ENCODE peak calls at places on chromosomes 13 and 19, in eight cellular contexts. One of them, this sample, is unnamed. For H3K4me1, the result is how much of the 10 kb centered on the place peaks cover.

GRCh38 chr13:50320297-50320862 is 305.1 kb downstream of the KCNRG start:
- ATAC-seq in upper lobe of left lung: no peak
- ATAC-seq in Panc1: peak
- ATAC-seq in GM23338: no peak
- ATAC-seq in GM12878: no peak
- ATAC-seq in HCT116: peak
- ATAC-seq in HepG2: peak
- ATAC-seq in K562: peak
- ATAC-seq in this sample: no peak

GRCh38 chr13:80850771-80851170 is 509.8 kb upstream of the SPRY2 start:
- ATAC-seq in upper lobe of left lung: no peak
- ATAC-seq in Panc1: no peak
- ATAC-seq in GM23338: no peak
- ATAC-seq in GM12878: no peak
- ATAC-seq in HCT116: no peak
- ATAC-seq in HepG2: no peak
- ATAC-seq in K562: peak
- ATAC-seq in this sample: no peak

GRCh38 chr19:46618670-46619231 is 6.1 kb downstream of the PTGIR start:
- ATAC-seq in upper lobe of left lung: no peak
- ATAC-seq in Panc1: no peak
- ATAC-seq in GM23338: no peak
- ATAC-seq in GM12878: peak
- ATAC-seq in HCT116: no peak
- ATAC-seq in HepG2: no peak
- ATAC-seq in K562: no peak
- ATAC-seq in this sample: peak

GRCh38 chr13:50422181-50423148 is 407.2 kb downstream of the KCNRG start:
- ATAC-seq in upper lobe of left lung: no peak
- ATAC-seq in Panc1: no peak
- ATAC-seq in GM23338: no peak
- ATAC-seq in GM12878: no peak
- ATAC-seq in HCT116: no peak
- ATAC-seq in HepG2: no peak
- ATAC-seq in K562: peak
- ATAC-seq in this sample: no peak

GRCh38 chr13:45321230-45321629 is 19.8 kb downstream of the TPT1 start:
- ATAC-seq in upper lobe of left lung: no peak
- ATAC-seq in Panc1: no peak
- ATAC-seq in GM23338: no peak
- ATAC-seq in GM12878: no peak
- ATAC-seq in HCT116: no peak
- ATAC-seq in HepG2: no peak
- ATAC-seq in K562: peak
- ATAC-seq in this sample: peak

GRCh38 chr13:33244907-33245287 is 40.7 kb downstream of the STARD13 start:
- ATAC-seq in upper lobe of left lung: no peak
- ATAC-seq in Panc1: no peak
- ATAC-seq in GM23338: no peak
- ATAC-seq in GM12878: peak
- ATAC-seq in HCT116: no peak
- ATAC-seq in HepG2: no peak
- ATAC-seq in K562: no peak
- ATAC-seq in this sample: no peak

GRCh38 chr13:35765387-35765786 is 288.9 kb upstream of the MAB21L1 start:
- ATAC-seq in upper lobe of left lung: no peak
- ATAC-seq in Panc1: no peak
- ATAC-seq in GM23338: peak
- ATAC-seq in GM12878: no peak
- ATAC-seq in HCT116: no peak
- ATAC-seq in HepG2: no peak
- ATAC-seq in K562: no peak
- ATAC-seq in this sample: no peak

GRCh38 chr13:60583911-60584753 is 187.1 kb downstream of the TDRD3 start:
- ATAC-seq in upper lobe of left lung: no peak
- ATAC-seq in Panc1: no peak
- ATAC-seq in GM23338: peak
- ATAC-seq in GM12878: peak
- ATAC-seq in HCT116: no peak
- ATAC-seq in HepG2: peak
- ATAC-seq in K562: peak
- ATAC-seq in this sample: no peak

GRCh38 chr19:13215572-13216380 is 65.6 kb downstream of the IER2 start:
- ATAC-seq in upper lobe of left lung: no peak
- ATAC-seq in Panc1: no peak
- ATAC-seq in GM23338: no peak
- ATAC-seq in GM12878: peak
- ATAC-seq in HCT116: peak
- ATAC-seq in HepG2: no peak
- ATAC-seq in K562: no peak
- ATAC-seq in this sample: no peak

GRCh38 chr13:50323440-50324070 is 308.3 kb downstream of the KCNRG start:
- ATAC-seq in upper lobe of left lung: no peak
- ATAC-seq in Panc1: no peak
- ATAC-seq in GM23338: no peak
- ATAC-seq in GM12878: no peak
- ATAC-seq in HCT116: no peak
- ATAC-seq in HepG2: no peak
- ATAC-seq in K562: no peak
- ATAC-seq in this sample: no peak

GRCh38 chr13:84983321-84983720 is 815.9 kb downstream of the SLITRK6 start:
- ATAC-seq in upper lobe of left lung: no peak
- ATAC-seq in Panc1: no peak
- ATAC-seq in GM23338: no peak
- ATAC-seq in GM12878: no peak
- ATAC-seq in HCT116: no peak
- ATAC-seq in HepG2: no peak
- ATAC-seq in K562: no peak
- ATAC-seq in this sample: no peak
- H3K4me1 ChIP-seq in upper lobe of left lung: under half
- H3K4me1 ChIP-seq in Panc1: under half
- H3K4me1 ChIP-seq in GM23338: under half
- H3K4me1 ChIP-seq in GM12878: under half
- H3K4me1 ChIP-seq in HCT116: under half
- H3K4me1 ChIP-seq in HepG2: under half
- H3K4me1 ChIP-seq in K562: under half
- H3K4me1 ChIP-seq in this sample: under half

GRCh38 chr13:51957377-51958216 is 53.7 kb downstream of the ATP7B start:
- ATAC-seq in upper lobe of left lung: no peak
- ATAC-seq in Panc1: no peak
- ATAC-seq in GM23338: no peak
- ATAC-seq in GM12878: peak
- ATAC-seq in HCT116: no peak
- ATAC-seq in HepG2: no peak
- ATAC-seq in K562: peak
- ATAC-seq in this sample: no peak

GRCh38 chr13:51960766-51961165 is 50.5 kb downstream of the ATP7B start:
- ATAC-seq in upper lobe of left lung: no peak
- ATAC-seq in Panc1: no peak
- ATAC-seq in GM23338: no peak
- ATAC-seq in GM12878: no peak
- ATAC-seq in HCT116: no peak
- ATAC-seq in HepG2: no peak
- ATAC-seq in K562: no peak
- ATAC-seq in this sample: no peak

GRCh38 chr13:51961493-51962403 is 49.5 kb downstream of the ATP7B start:
- ATAC-seq in upper lobe of left lung: no peak
- ATAC-seq in Panc1: no peak
- ATAC-seq in GM23338: no peak
- ATAC-seq in GM12878: no peak
- ATAC-seq in HCT116: no peak
- ATAC-seq in HepG2: no peak
- ATAC-seq in K562: no peak
- ATAC-seq in this sample: no peak

GRCh38 chr13:51958217-51958547 is 53.1 kb downstream of the ATP7B start:
- ATAC-seq in upper lobe of left lung: no peak
- ATAC-seq in Panc1: no peak
- ATAC-seq in GM23338: no peak
- ATAC-seq in GM12878: peak
- ATAC-seq in HCT116: no peak
- ATAC-seq in HepG2: peak
- ATAC-seq in K562: no peak
- ATAC-seq in this sample: no peak

DNA sequence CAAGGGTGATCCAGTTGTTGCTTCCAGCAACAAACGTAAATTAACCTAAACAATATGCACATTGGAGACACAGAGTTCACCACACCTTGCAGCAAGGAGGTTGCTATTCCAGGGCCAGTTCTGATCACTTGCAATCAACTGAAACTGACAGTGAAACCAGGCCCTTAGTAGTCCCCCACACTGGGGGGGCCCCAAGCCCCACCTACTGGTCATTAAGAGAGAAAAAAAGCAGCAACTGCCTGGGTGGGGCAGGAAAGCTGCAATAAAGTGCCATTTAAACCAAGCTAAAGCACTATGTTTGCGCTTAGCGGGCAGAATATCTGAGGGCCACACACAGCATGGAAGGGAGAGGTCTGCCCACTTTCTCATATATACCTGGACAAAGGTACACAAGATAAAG is 51.5 kb downstream of the ATP7B start:
- ATAC-seq in upper lobe of left lung: no peak
- ATAC-seq in Panc1: no peak
- ATAC-seq in GM23338: peak
- ATAC-seq in GM12878: peak
- ATAC-seq in HCT116: no peak
- ATAC-seq in HepG2: no peak
- ATAC-seq in K562: peak
- ATAC-seq in this sample: no peak
- TF ChIP-seq POLR2AphosphoS5 in upper lobe of left lung: no peak
- TF ChIP-seq POLR2AphosphoS5 in Panc1: no peak
- TF ChIP-seq POLR2AphosphoS5 in GM23338: no peak
- TF ChIP-seq POLR2AphosphoS5 in GM12878: no peak
- TF ChIP-seq POLR2AphosphoS5 in HCT116: no peak
- TF ChIP-seq POLR2AphosphoS5 in HepG2: no peak
- TF ChIP-seq POLR2AphosphoS5 in K562: no peak
- TF ChIP-seq POLR2AphosphoS5 in this sample: no peak

GRCh38 chr13:25204843-25205242 is 32.8 kb upstream of the AMER2 start:
- ATAC-seq in upper lobe of left lung: no peak
- ATAC-seq in Panc1: no peak
- ATAC-seq in GM23338: no peak
- ATAC-seq in GM12878: no peak
- ATAC-seq in HCT116: no peak
- ATAC-seq in HepG2: no peak
- ATAC-seq in K562: no peak
- ATAC-seq in this sample: no peak

GRCh38 chr13:25196971-25197370 is 24.9 kb upstream of the AMER2 start:
- ATAC-seq in upper lobe of left lung: no peak
- ATAC-seq in Panc1: no peak
- ATAC-seq in GM23338: no peak
- ATAC-seq in GM12878: no peak
- ATAC-seq in HCT116: no peak
- ATAC-seq in HepG2: no peak
- ATAC-seq in K562: no peak
- ATAC-seq in this sample: no peak

GRCh38 chr13:25203256-25203794 is 31.2 kb upstream of the AMER2 start:
- ATAC-seq in upper lobe of left lung: no peak
- ATAC-seq in Panc1: no peak
- ATAC-seq in GM23338: peak
- ATAC-seq in GM12878: peak
- ATAC-seq in HCT116: no peak
- ATAC-seq in HepG2: no peak
- ATAC-seq in K562: no peak
- ATAC-seq in this sample: no peak

DNA sequence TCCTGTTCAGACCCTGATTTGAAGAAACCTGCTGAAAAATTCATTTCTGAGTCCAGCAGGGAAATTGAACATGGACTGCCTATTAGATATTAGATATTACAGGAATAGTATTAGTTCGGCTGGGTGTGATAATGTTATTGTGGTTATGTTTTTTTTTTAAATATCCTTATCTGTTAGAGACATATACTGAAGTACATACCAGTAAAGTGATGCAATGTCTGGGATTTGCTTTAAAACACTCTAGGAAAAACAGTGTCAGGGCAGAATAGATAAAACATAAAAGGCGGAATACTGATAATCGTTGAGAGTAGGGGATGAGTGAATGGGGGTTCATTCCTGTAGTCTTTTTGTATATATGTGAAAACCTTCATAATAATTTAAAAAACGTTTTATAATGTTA is 28.7 kb upstream of the AMER2 start:
- ATAC-seq in upper lobe of left lung: no peak
- ATAC-seq in Panc1: no peak
- ATAC-seq in GM23338: no peak
- ATAC-seq in GM12878: no peak
- ATAC-seq in HCT116: no peak
- ATAC-seq in HepG2: no peak
- ATAC-seq in K562: no peak
- ATAC-seq in this sample: no peak
- H3K4me1 ChIP-seq in upper lobe of left lung: under half
- H3K4me1 ChIP-seq in Panc1: under half
- H3K4me1 ChIP-seq in GM23338: under half
- H3K4me1 ChIP-seq in GM12878: under half
- H3K4me1 ChIP-seq in HCT116: under half
- H3K4me1 ChIP-seq in HepG2: under half
- H3K4me1 ChIP-seq in K562: under half
- H3K4me1 ChIP-seq in this sample: under half

GRCh38 chr19:3054265-3054971 is 7.9 kb downstream of the TLE5 start:
- ATAC-seq in upper lobe of left lung: no peak
- ATAC-seq in Panc1: no peak
- ATAC-seq in GM23338: no peak
- ATAC-seq in GM12878: no peak
- ATAC-seq in HCT116: no peak
- ATAC-seq in HepG2: no peak
- ATAC-seq in K562: no peak
- ATAC-seq in this sample: no peak

GRCh38 chr19:3054972-3055740 is 7.1 kb downstream of the TLE5 start:
- ATAC-seq in upper lobe of left lung: peak
- ATAC-seq in Panc1: no peak
- ATAC-seq in GM23338: no peak
- ATAC-seq in GM12878: no peak
- ATAC-seq in HCT116: peak
- ATAC-seq in HepG2: no peak
- ATAC-seq in K562: no peak
- ATAC-seq in this sample: no peak

GRCh38 chr19:3053780-3054179 is 8.5 kb downstream of the TLE5 start:
- ATAC-seq in upper lobe of left lung: no peak
- ATAC-seq in Panc1: no peak
- ATAC-seq in GM23338: no peak
- ATAC-seq in GM12878: no peak
- ATAC-seq in HCT116: no peak
- ATAC-seq in HepG2: no peak
- ATAC-seq in K562: no peak
- ATAC-seq in this sample: no peak

GRCh38 chr19:3055741-3056453 is 6.4 kb downstream of the TLE5 start:
- ATAC-seq in upper lobe of left lung: no peak
- ATAC-seq in Panc1: no peak
- ATAC-seq in GM23338: peak
- ATAC-seq in GM12878: no peak
- ATAC-seq in HCT116: peak
- ATAC-seq in HepG2: no peak
- ATAC-seq in K562: no peak
- ATAC-seq in this sample: no peak

DNA sequence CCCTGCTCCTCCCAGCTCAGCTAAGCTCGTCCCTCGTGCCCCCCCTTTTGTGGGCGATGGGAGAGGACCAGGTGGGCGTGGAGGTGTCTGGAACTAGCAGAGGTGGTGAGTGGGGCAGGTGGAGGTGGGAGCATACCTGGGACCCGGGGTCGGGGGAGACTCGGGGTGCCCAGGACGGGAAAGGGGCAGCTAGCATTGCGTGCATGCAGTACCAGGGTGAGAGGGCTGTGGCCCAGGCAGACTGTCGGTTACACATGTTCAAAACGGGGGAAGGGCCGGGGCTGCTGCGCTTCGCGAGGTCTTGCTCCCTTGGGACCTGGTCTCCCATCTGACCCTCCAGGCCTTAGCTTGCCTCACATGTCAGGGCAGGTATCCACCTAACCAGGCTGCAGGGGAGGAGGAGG is 9.1 kb downstream of the TLE5 start:
- ATAC-seq in upper lobe of left lung: no peak
- ATAC-seq in Panc1: no peak
- ATAC-seq in GM23338: no peak
- ATAC-seq in GM12878: peak
- ATAC-seq in HCT116: no peak
- ATAC-seq in HepG2: no peak
- ATAC-seq in K562: peak
- ATAC-seq in this sample: no peak
- TF ChIP-seq POLR2AphosphoS5 in upper lobe of left lung: no peak
- TF ChIP-seq POLR2AphosphoS5 in Panc1: no peak
- TF ChIP-seq POLR2AphosphoS5 in GM23338: no peak
- TF ChIP-seq POLR2AphosphoS5 in GM12878: no peak
- TF ChIP-seq POLR2AphosphoS5 in HCT116: no peak
- TF ChIP-seq POLR2AphosphoS5 in HepG2: no peak
- TF ChIP-seq POLR2AphosphoS5 in K562: peak
- TF ChIP-seq POLR2AphosphoS5 in this sample: peak

This sample was measured in gastroesophageal sphincter.